ENCODE peak calls at places on chromosome 18, in six cellular contexts. X is heart left ventricle; V is CD8-positive, alpha-beta T cell; F is fibroblast of pulmonary artery; A is astrocyte of the spinal cord; J is GM10248. S is an unnamed sample.

GRCh38 chr18:11987527-11987926 is 6.2 kb downstream of the IMPA2 start:
- DNase-seq in X (no peak), V (no peak), F (peak), A (no peak), J (no peak), S (no peak)

GRCh38 chr18:73888565-73888964 is 259.1 kb downstream of the FBXO15 start:
- DNase-seq in X (no peak), V (no peak), F (no peak), A (no peak), J (no peak), S (no peak)

GRCh38 chr18:3889121-3889520 is 439.1 kb downstream of the TGIF1 start:
- DNase-seq in X (no peak), V (no peak), F (no peak), A (no peak), J (no peak), S (no peak)

GRCh38 chr18:34834897-34835296 is 124.8 kb downstream of the DTNA start:
- DNase-seq in X (no peak), V (no peak), F (peak), A (no peak), J (no peak), S (no peak)

GRCh38 chr18:46113751-46114150 is 9.6 kb downstream of the HAUS1 start:
- DNase-seq in X (no peak), V (no peak), F (no peak), A (no peak), J (no peak), S (no peak)

GRCh38 chr18:21053127-21053526 is 58.5 kb downstream of the ROCK1 start:
- DNase-seq in X (no peak), V (no peak), F (peak), A (peak), J (no peak), S (no peak)

GRCh38 chr18:31657823-31658669 is 26.3 kb downstream of the B4GALT6 start:
- DNase-seq in X (no peak), V (no peak), F (no peak), A (peak), J (peak), S (peak)

GRCh38 chr18:44887227-44887631 is 206.5 kb downstream of the SETBP1 start:
- DNase-seq in X (no peak), V (no peak), F (peak), A (peak), J (peak), S (no peak)

GRCh38 chr18:63831080-63831788 is 56.0 kb downstream of the SERPINB7 start:
- DNase-seq in X (no peak), V (no peak), F (peak), A (peak), J (peak), S (no peak)

GRCh38 chr18:77061291-77061945 is 71.2 kb downstream of the MBP start:
- DNase-seq in X (no peak), V (no peak), F (no peak), A (peak), J (no peak), S (no peak)

GRCh38 chr18:38028941-38029340 is 463.3 kb upstream of the CELF4 start:
- DNase-seq in X (no peak), V (no peak), F (no peak), A (no peak), J (no peak), S (no peak)

GRCh38 chr18:38025433-38026038 is 459.9 kb upstream of the CELF4 start:
- DNase-seq in X (no peak), V (no peak), F (no peak), A (peak), J (no peak), S (no peak)

GRCh38 chr18:38022247-38022646 is 456.6 kb upstream of the CELF4 start:
- DNase-seq in X (no peak), V (no peak), F (no peak), A (no peak), J (no peak), S (no peak)

GRCh38 chr18:38019292-38019691 is 453.7 kb upstream of the CELF4 start:
- DNase-seq in X (no peak), V (no peak), F (no peak), A (no peak), J (no peak), S (no peak)

DNA sequence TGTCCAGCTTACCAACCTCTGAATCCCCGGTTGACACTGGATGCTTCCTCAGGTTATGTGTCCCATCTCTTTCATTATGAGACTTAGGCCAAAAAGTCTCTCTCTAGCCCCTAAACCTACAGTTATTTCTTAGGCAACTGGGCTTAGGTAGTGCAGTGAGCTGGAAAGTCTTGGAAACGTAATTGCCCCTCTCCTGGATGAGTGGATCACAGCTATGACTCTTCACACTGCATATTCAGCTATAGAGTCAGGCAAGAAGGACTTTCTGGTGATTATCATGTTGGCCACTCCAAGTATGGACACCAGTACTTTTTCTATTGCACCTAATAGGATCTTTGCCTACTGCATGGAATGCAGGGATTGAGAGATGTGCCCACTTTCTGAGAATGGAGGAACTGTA is 458.3 kb upstream of the CELF4 start:
- DNase-seq in X (no peak), V (no peak), F (no peak), A (no peak), J (no peak), S (no peak)
- TF ChIP-seq CTCF in X (no peak), V (no peak), F (no peak), A (no peak), J (no peak), S (no peak)

GRCh38 chr18:58541137-58541788 is 87.6 kb downstream of the ALPK2 start:
- DNase-seq in X (no peak), V (no peak), F (peak), A (no peak), J (no peak), S (no peak)
- TF ChIP-seq CTCF in X (peak), V (no peak), F (peak), A (peak), J (no peak), S (peak)

DNA sequence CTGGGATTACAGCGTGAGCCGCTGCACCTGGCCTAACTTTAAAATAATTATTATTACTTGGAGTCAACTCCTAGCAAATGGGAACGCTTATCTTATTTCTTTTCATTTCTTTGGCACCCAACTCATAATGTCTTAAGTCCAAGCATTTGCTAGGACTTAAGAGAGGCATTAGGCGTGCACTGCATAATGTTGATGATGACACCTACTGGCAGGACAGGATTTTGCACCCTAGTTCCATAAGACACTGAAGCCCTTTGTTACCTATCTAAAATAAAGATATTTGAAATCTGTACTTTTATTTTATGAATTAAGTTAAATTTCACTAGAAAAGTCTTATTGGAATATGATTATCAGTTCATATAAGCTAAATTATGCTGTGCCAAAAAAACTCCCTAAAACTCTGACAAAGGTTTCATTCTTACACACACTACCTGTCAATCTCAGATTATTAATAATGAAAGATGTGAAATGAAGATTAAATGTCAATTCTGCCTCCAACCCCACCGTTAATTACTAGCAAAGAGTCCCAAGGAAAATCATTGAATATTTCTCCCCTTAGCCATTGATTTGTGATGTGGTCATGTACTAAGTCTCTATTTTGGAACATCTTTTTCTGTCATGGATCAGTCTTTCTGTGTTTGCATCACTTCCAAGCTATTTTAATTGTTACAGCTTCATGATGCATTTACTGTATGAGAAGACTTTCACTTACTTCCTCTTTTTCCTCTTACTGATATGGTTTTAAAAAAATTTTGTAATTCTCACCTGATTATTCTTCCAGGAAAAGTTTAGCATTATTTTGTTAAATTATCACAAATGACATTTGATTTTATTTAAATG is 12.7 kb upstream of the CDH2 start:
- DNase-seq in X (no peak), V (no peak), F (peak), A (peak), J (peak), S (no peak)
- TF ChIP-seq CTCF in X (peak), V (no peak), F (peak), A (peak), J (peak), S (peak)

GRCh38 chr18:41938445-41938844 is 16.6 kb upstream of the PIK3C3 start:
- DNase-seq in X (no peak), V (no peak), F (peak), A (peak), J (no peak), S (no peak)
- TF ChIP-seq CTCF in X (no peak), V (no peak), F (peak), A (peak), J (no peak), S (no peak)

GRCh38 chr18:48290162-48290926 is 118.8 kb downstream of the ZBTB7C start:
- DNase-seq in X (peak), V (no peak), F (no peak), A (no peak), J (no peak), S (no peak)
- TF ChIP-seq CTCF in X (no peak), V (no peak), F (no peak), A (no peak), J (no peak), S (no peak)

DNA sequence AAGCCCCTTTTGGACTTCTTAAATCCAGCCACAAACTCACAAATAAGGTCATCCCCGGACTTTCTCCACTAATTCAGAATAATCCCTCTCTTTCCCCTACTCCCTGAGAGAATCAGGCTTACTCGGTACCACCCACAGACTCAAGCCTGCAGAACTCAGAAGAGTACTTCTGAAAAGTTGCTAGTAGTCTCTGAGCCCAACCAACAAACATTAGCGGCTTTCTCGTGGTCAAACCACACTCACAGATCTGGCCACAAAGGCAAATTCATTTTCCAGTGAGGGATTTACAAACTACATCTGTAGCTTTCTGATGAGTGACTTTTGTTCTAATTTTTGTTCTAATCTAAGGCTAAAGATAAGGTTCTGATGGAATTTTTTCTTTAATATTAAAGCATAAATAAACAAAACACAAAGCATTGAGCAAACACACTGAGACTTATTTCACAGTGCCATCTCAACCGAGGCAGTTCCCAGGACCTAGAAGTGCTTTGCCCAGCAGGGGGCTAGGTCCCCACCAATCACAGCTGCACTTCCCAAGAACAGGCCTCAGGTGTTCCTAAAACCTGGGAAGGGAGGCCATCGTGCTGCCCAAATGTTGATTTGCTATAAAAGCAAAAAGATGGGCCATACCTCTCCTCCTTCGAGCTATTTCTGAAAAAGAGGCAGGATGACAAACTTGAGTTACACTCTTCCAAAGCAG is 110.7 kb downstream of the COLEC12 start:
- DNase-seq in X (no peak), V (no peak), F (peak), A (peak), J (no peak), S (no peak)
- TF ChIP-seq CTCF in X (no peak), V (no peak), F (peak), A (peak), J (no peak), S (no peak)

GRCh38 chr18:49591775-49592174 is 29.9 kb downstream of the LIPG start:
- DNase-seq in X (no peak), V (no peak), F (no peak), A (no peak), J (no peak), S (no peak)

GRCh38 chr18:49588171-49588570 is 26.3 kb downstream of the LIPG start:
- DNase-seq in X (no peak), V (no peak), F (no peak), A (no peak), J (no peak), S (no peak)

GRCh38 chr18:49588971-49589370 is 27.1 kb downstream of the LIPG start:
- DNase-seq in X (no peak), V (no peak), F (no peak), A (no peak), J (no peak), S (no peak)

GRCh38 chr18:49591271-49591670 is 29.4 kb downstream of the LIPG start:
- DNase-seq in X (no peak), V (no peak), F (no peak), A (no peak), J (no peak), S (no peak)

DNA sequence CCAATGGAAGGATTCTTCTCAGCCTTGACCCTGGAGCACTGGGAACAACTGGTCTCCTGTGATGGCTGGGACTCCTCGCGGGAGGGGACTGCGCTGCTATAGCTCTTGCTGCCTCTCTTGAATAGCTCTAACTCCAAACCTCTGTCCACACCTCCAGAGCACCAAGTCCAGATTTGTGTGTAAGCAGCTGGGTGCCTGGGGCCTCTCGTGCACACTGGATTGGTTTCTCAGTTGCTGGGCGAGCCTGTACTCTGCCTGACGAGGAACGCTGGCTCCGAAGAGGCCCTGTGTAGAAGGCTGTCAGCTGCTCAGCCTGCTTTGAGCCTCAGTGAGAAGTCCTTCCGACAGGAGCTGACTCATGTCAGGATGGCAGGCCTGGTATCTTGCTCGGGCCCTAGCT is 28.8 kb downstream of the LIPG start:
- DNase-seq in X (no peak), V (no peak), F (no peak), A (no peak), J (no peak), S (no peak)
- TF ChIP-seq CTCF in X (no peak), V (no peak), F (no peak), A (no peak), J (no peak), S (no peak)

DNA sequence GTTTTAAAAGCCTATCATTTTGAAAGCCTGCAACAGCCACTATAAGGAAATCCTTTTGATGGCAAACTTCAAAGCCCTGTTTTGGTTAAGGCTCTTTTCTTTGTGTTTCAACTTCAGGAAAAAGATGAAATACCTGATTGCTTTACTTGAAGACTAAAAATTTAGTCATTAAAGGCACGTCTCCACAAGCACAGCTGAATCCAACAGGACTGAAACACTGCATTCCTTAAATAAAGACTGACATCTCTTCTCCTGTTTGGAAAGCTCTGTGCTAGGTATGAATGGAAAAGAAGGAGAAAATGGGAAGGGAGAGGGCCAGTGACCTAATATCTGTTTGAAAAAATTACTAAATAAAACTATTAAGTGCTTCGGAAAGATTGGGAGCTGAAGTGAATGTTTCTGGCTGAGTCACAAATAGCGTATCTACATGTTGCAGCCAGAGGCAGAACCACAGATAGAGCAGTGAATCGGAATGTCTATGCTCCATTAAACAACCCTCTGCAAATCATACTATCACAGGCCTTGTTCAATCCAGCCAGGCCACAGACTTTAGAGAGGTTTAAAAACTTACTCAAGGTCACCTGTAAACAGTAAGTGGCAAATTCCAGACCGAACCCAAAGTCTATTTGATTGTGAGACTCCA is 21.1 kb upstream of the RALBP1 start:
- DNase-seq in X (no peak), V (no peak), F (peak), A (peak), J (no peak), S (no peak)
- TF ChIP-seq CTCF in X (no peak), V (no peak), F (no peak), A (no peak), J (no peak), S (no peak)

GRCh38 chr18:32930695-32931301 is 158.0 kb upstream of the KLHL14 start:
- DNase-seq in X (no peak), V (no peak), F (peak), A (peak), J (peak), S (no peak)
- TF ChIP-seq CTCF in X (peak), V (no peak), F (peak), A (peak), J (peak), S (peak)

GRCh38 chr18:58045265-58046086 is 1.4 kb downstream of the NEDD4L start:
- DNase-seq in X (peak), V (peak), F (peak), A (peak), J (peak), S (no peak)

GRCh38 chr18:58042826-58043362 is 1.1 kb upstream of the NEDD4L start:
- DNase-seq in X (no peak), V (no peak), F (no peak), A (no peak), J (no peak), S (no peak)

GRCh38 chr18:58043452-58044369 is at the start of gene NEDD4L:
- DNase-seq in X (peak), V (peak), F (peak), A (peak), J (peak), S (peak)

GRCh38 chr18:58046087-58046793 is 2.2 kb downstream of the NEDD4L start:
- DNase-seq in X (no peak), V (no peak), F (no peak), A (no peak), J (no peak), S (no peak)

DNA sequence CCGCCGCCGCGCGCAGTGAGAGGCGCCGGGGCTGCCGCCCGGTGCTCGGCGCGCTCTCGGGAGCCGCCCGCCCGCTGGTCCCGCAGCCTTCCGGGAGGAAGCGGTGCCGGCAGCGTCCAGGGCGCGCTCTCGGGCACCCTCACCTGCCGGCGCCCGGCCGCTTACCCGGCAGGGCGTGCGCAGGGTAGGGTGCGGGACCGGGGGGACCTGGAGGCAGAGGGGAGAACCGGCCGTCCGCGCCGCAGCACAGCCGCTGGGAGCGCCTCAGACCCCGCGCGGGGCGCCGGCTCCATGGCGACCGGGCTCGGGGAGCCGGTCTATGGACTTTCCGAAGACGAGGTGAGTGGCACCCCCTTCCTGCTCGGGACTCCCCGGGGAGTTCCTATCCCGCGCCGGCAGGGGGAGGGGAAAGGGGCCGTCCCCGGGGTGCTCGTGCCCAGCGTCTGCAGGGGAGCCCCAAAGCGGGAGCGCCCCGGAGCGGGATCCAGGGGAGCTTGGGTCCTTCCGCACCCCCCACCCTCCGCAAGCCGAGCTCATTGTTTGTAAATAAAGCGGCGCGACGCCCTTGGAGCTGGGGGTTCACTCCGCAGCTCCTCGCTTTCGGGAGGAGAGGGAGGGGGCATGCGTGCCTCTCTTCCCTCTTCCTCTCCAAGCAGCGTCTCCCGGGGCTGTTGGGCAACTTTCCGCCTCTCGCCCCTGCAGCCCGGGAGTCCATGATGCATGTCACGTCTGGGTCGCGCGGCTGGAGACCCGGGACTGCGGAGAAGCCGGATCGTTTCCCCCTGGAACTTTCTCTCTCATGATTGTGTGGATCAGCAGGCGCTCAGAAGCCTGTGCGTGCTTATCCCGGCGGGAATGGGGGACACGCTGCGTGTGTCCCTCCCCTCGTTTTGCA is 591 bp downstream of the NEDD4L start:
- DNase-seq in X (peak), V (peak), F (peak), A (peak), J (peak), S (no peak)
- TF ChIP-seq CTCF in X (peak), V (no peak), F (no peak), A (no peak), J (no peak), S (no peak)